ENCODE peak calls at places on chromosomes 7 and 10, in six cellular contexts. One of them, this sample, is unnamed.
A peak's percentile ranks its signal among the peaks of the same experiment; 100 is the strongest.

GRCh38 chr10:25125151-25125550 is 49.6 kb upstream of the GPR158 start:
- DNase-seq in endothelial cell of umbilical vein: no peak
- DNase-seq in SK-N-SH: peak; percentile 9
- DNase-seq in neural progenitor cell: peak; percentile 93
- DNase-seq in K562: no peak
- DNase-seq in hepatocyte: no peak
- DNase-seq in this sample: no peak

GRCh38 chr10:74121368-74121767 is 29.3 kb downstream of the AP3M1 start:
- DNase-seq in endothelial cell of umbilical vein: no peak
- DNase-seq in SK-N-SH: no peak
- DNase-seq in neural progenitor cell: no peak
- DNase-seq in K562: no peak
- DNase-seq in hepatocyte: no peak
- DNase-seq in this sample: no peak

GRCh38 chr10:69845574-69846251 is 44.0 kb downstream of the COL13A1 start:
- DNase-seq in endothelial cell of umbilical vein: peak; percentile 81
- DNase-seq in SK-N-SH: peak; percentile 76
- DNase-seq in neural progenitor cell: no peak
- DNase-seq in K562: no peak
- DNase-seq in hepatocyte: peak; percentile 63
- DNase-seq in this sample: no peak

GRCh38 chr7:155806096-155806871 is 6.0 kb downstream of the SHH start:
- DNase-seq in endothelial cell of umbilical vein: no peak
- DNase-seq in SK-N-SH: peak; percentile 67
- DNase-seq in neural progenitor cell: peak; percentile 61
- DNase-seq in K562: no peak
- DNase-seq in hepatocyte: no peak
- DNase-seq in this sample: peak; percentile 91

GRCh38 chr7:130937830-130938229 is 203.8 kb upstream of the KLF14 start:
- DNase-seq in endothelial cell of umbilical vein: no peak
- DNase-seq in SK-N-SH: no peak
- DNase-seq in neural progenitor cell: no peak
- DNase-seq in K562: no peak
- DNase-seq in hepatocyte: no peak
- DNase-seq in this sample: no peak

GRCh38 chr10:115624448-115624847 is 531.3 kb downstream of the ATRNL1 start:
- DNase-seq in endothelial cell of umbilical vein: no peak
- DNase-seq in SK-N-SH: no peak
- DNase-seq in neural progenitor cell: no peak
- DNase-seq in K562: no peak
- DNase-seq in hepatocyte: peak; percentile 5
- DNase-seq in this sample: no peak

GRCh38 chr10:70780370-70780760 is 4.8 kb downstream of the TBATA start:
- DNase-seq in endothelial cell of umbilical vein: no peak
- DNase-seq in SK-N-SH: peak; percentile 8
- DNase-seq in neural progenitor cell: no peak
- DNase-seq in K562: no peak
- DNase-seq in hepatocyte: no peak
- DNase-seq in this sample: peak; percentile 72

GRCh38 chr10:93150289-93150688 is 76.6 kb downstream of the CYP26A1 start:
- DNase-seq in endothelial cell of umbilical vein: no peak
- DNase-seq in SK-N-SH: no peak
- DNase-seq in neural progenitor cell: no peak
- DNase-seq in K562: no peak
- DNase-seq in hepatocyte: no peak
- DNase-seq in this sample: no peak

GRCh38 chr7:20033621-20034200 is 183.5 kb downstream of the MACC1 start:
- DNase-seq in endothelial cell of umbilical vein: no peak
- DNase-seq in SK-N-SH: no peak
- DNase-seq in neural progenitor cell: no peak
- DNase-seq in K562: no peak
- DNase-seq in hepatocyte: no peak
- DNase-seq in this sample: no peak

GRCh38 chr10:22505923-22506685 is 160.8 kb downstream of the SPAG6 start:
- DNase-seq in endothelial cell of umbilical vein: no peak
- DNase-seq in SK-N-SH: no peak
- DNase-seq in neural progenitor cell: no peak
- DNase-seq in K562: no peak
- DNase-seq in hepatocyte: peak; percentile 56
- DNase-seq in this sample: no peak

GRCh38 chr10:8171008-8171407 is 116.5 kb downstream of the GATA3 start:
- DNase-seq in endothelial cell of umbilical vein: no peak
- DNase-seq in SK-N-SH: no peak
- DNase-seq in neural progenitor cell: no peak
- DNase-seq in K562: no peak
- DNase-seq in hepatocyte: no peak
- DNase-seq in this sample: no peak

GRCh38 chr10:42992156-42992956 is 84.5 kb upstream of the RET start:
- DNase-seq in endothelial cell of umbilical vein: no peak
- DNase-seq in SK-N-SH: peak; percentile 23
- DNase-seq in neural progenitor cell: no peak
- DNase-seq in K562: no peak
- DNase-seq in hepatocyte: no peak
- DNase-seq in this sample: peak; percentile 80

GRCh38 chr7:4683043-4683883 is 1.2 kb downstream of the FOXK1 start:
- DNase-seq in endothelial cell of umbilical vein: no peak
- DNase-seq in SK-N-SH: peak; percentile 62
- DNase-seq in neural progenitor cell: no peak
- DNase-seq in K562: peak; percentile 70
- DNase-seq in hepatocyte: no peak
- DNase-seq in this sample: peak; percentile 76

GRCh38 chr10:72173635-72174296 is 42.0 kb upstream of the ANAPC16 start:
- DNase-seq in endothelial cell of umbilical vein: no peak
- DNase-seq in SK-N-SH: peak; percentile 37
- DNase-seq in neural progenitor cell: no peak
- DNase-seq in K562: no peak
- DNase-seq in hepatocyte: peak; percentile 6
- DNase-seq in this sample: no peak

GRCh38 chr10:131155903-131156285 is 155.6 kb downstream of the TCERG1L start:
- DNase-seq in endothelial cell of umbilical vein: no peak
- DNase-seq in SK-N-SH: no peak
- DNase-seq in neural progenitor cell: peak; percentile 39
- DNase-seq in K562: no peak
- DNase-seq in hepatocyte: no peak
- DNase-seq in this sample: no peak

GRCh38 chr10:73506491-73506890 is 10.7 kb upstream of the PPP3CB start:
- DNase-seq in endothelial cell of umbilical vein: no peak
- DNase-seq in SK-N-SH: no peak
- DNase-seq in neural progenitor cell: no peak
- DNase-seq in K562: no peak
- DNase-seq in hepatocyte: no peak
- DNase-seq in this sample: no peak

GRCh38 chr10:86664370-86665217 is 3.7 kb upstream of the LDB3 start:
- DNase-seq in endothelial cell of umbilical vein: no peak
- DNase-seq in SK-N-SH: peak; percentile 55
- DNase-seq in neural progenitor cell: no peak
- DNase-seq in K562: no peak
- DNase-seq in hepatocyte: no peak
- DNase-seq in this sample: peak; percentile 76
- H3K27ac ChIP-seq in endothelial cell of umbilical vein: no peak overlapping the region
- H3K27ac ChIP-seq in SK-N-SH: no peak overlapping the region
- H3K27ac ChIP-seq in neural progenitor cell: no peak overlapping the region
- H3K27ac ChIP-seq in K562: no peak overlapping the region
- H3K27ac ChIP-seq in hepatocyte: no peak overlapping the region
- H3K27ac ChIP-seq in this sample: no peak overlapping the region

GRCh38 chr7:1122832-1123501 is 35.1 kb downstream of the GPER1 start:
- DNase-seq in endothelial cell of umbilical vein: no peak
- DNase-seq in SK-N-SH: no peak
- DNase-seq in neural progenitor cell: no peak
- DNase-seq in K562: no peak
- DNase-seq in hepatocyte: no peak
- DNase-seq in this sample: peak; percentile 89

GRCh38 chr7:1124164-1124563 is 35.8 kb downstream of the ZFAND2A start:
- DNase-seq in endothelial cell of umbilical vein: no peak
- DNase-seq in SK-N-SH: no peak
- DNase-seq in neural progenitor cell: no peak
- DNase-seq in K562: no peak
- DNase-seq in hepatocyte: no peak
- DNase-seq in this sample: peak; percentile 93

GRCh38 chr7:1124816-1125602 is 35.0 kb downstream of the ZFAND2A start:
- DNase-seq in endothelial cell of umbilical vein: no peak
- DNase-seq in SK-N-SH: no peak
- DNase-seq in neural progenitor cell: no peak
- DNase-seq in K562: no peak
- DNase-seq in hepatocyte: no peak
- DNase-seq in this sample: peak; percentile 88

GRCh38 chr7:1121886-1122831 is 34.2 kb downstream of the GPER1 start:
- DNase-seq in endothelial cell of umbilical vein: no peak
- DNase-seq in SK-N-SH: no peak
- DNase-seq in neural progenitor cell: no peak
- DNase-seq in K562: no peak
- DNase-seq in hepatocyte: no peak
- DNase-seq in this sample: peak; percentile 62

GRCh38 chr7:1123721-1124120 is 35.8 kb downstream of the GPER1 start:
- DNase-seq in endothelial cell of umbilical vein: peak; percentile 94
- DNase-seq in SK-N-SH: peak; percentile 79
- DNase-seq in neural progenitor cell: peak; percentile 89
- DNase-seq in K562: no peak
- DNase-seq in hepatocyte: peak; percentile 80
- DNase-seq in this sample: peak; percentile 98
- H3K4me2 ChIP-seq in endothelial cell of umbilical vein: peak overlapping the region; percentile 18
- H3K4me2 ChIP-seq in SK-N-SH: no peak overlapping the region
- H3K4me2 ChIP-seq in neural progenitor cell: peak overlapping the region; percentile 25
- H3K4me2 ChIP-seq in K562: no peak overlapping the region
- H3K4me2 ChIP-seq in hepatocyte: peak overlapping the region; percentile 50
- H3K4me2 ChIP-seq in this sample: peak overlapping the region; percentile 63

DNA sequence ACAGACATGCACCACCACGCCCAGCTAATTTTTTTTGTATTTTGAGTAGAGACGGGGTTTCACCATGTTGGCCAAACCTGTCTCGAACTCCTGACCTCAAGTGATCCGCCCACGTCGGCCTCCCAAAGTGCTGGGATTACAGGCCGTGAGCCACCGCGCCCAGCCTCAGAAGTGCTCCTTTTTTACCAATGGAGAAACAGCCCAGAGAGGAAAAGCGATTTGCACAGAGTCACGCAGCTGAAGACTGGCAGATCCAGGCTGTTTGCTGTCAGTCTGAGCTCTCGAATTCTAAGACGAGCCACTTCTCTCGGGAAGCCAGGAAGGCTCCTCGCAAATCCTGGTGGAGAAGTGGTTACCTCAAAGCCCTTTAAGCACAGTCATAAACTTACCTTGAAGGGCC is 57.4 kb upstream of the SDK1 start:
- DNase-seq in endothelial cell of umbilical vein: no peak
- DNase-seq in SK-N-SH: no peak
- DNase-seq in neural progenitor cell: no peak
- DNase-seq in K562: no peak
- DNase-seq in hepatocyte: no peak
- DNase-seq in this sample: no peak
- H3K4me3 ChIP-seq in endothelial cell of umbilical vein: no peak overlapping the region
- H3K4me3 ChIP-seq in SK-N-SH: no peak overlapping the region
- H3K4me3 ChIP-seq in neural progenitor cell: no peak overlapping the region
- H3K4me3 ChIP-seq in K562: no peak overlapping the region
- H3K4me3 ChIP-seq in hepatocyte: no peak overlapping the region
- H3K4me3 ChIP-seq in this sample: no peak overlapping the region

GRCh38 chr10:59064759-59065498 is 111.5 kb upstream of the PHYHIPL start:
- DNase-seq in endothelial cell of umbilical vein: no peak
- DNase-seq in SK-N-SH: no peak
- DNase-seq in neural progenitor cell: peak; percentile 10
- DNase-seq in K562: no peak
- DNase-seq in hepatocyte: no peak
- DNase-seq in this sample: no peak

GRCh38 chr10:59072038-59072437 is 104.4 kb upstream of the PHYHIPL start:
- DNase-seq in endothelial cell of umbilical vein: no peak
- DNase-seq in SK-N-SH: no peak
- DNase-seq in neural progenitor cell: no peak
- DNase-seq in K562: no peak
- DNase-seq in hepatocyte: no peak
- DNase-seq in this sample: no peak

GRCh38 chr10:59073456-59074053 is 102.9 kb upstream of the PHYHIPL start:
- DNase-seq in endothelial cell of umbilical vein: no peak
- DNase-seq in SK-N-SH: no peak
- DNase-seq in neural progenitor cell: no peak
- DNase-seq in K562: no peak
- DNase-seq in hepatocyte: peak; percentile 29
- DNase-seq in this sample: no peak

GRCh38 chr10:59064116-59064707 is 112.2 kb upstream of the PHYHIPL start:
- DNase-seq in endothelial cell of umbilical vein: no peak
- DNase-seq in SK-N-SH: no peak
- DNase-seq in neural progenitor cell: no peak
- DNase-seq in K562: no peak
- DNase-seq in hepatocyte: no peak
- DNase-seq in this sample: no peak

GRCh38 chr10:59068581-59069191 is 107.8 kb upstream of the PHYHIPL start:
- DNase-seq in endothelial cell of umbilical vein: no peak
- DNase-seq in SK-N-SH: no peak
- DNase-seq in neural progenitor cell: no peak
- DNase-seq in K562: no peak
- DNase-seq in hepatocyte: no peak
- DNase-seq in this sample: no peak
- H3K27ac ChIP-seq in endothelial cell of umbilical vein: no peak overlapping the region
- H3K27ac ChIP-seq in SK-N-SH: no peak overlapping the region
- H3K27ac ChIP-seq in neural progenitor cell: no peak overlapping the region
- H3K27ac ChIP-seq in K562: no peak overlapping the region
- H3K27ac ChIP-seq in hepatocyte: no peak overlapping the region
- H3K27ac ChIP-seq in this sample: no peak overlapping the region

DNA sequence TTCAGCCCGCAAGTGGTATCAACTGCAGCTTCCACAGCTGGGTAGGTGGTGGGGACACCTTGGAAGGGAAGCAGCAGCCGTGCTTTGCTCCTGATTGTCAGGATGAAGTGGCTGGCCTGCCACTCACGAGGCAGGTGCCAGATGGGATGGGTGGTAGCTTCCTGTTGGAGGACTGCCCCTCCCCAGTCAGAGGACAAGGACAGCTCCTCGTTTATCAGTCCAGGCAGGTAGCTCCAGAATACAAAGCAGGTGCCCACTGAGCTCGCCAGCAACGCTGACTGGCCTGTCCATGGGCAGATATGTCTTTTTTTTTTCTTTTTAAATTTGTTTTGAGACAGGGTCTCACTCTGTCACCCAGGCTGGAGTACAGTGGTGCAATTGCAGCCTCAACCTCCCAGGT is 431.3 kb downstream of the GALNT17 start:
- DNase-seq in endothelial cell of umbilical vein: no peak
- DNase-seq in SK-N-SH: no peak
- DNase-seq in neural progenitor cell: no peak
- DNase-seq in K562: no peak
- DNase-seq in hepatocyte: no peak
- DNase-seq in this sample: no peak
- H3K4me2 ChIP-seq in endothelial cell of umbilical vein: no peak overlapping the region
- H3K4me2 ChIP-seq in SK-N-SH: no peak overlapping the region
- H3K4me2 ChIP-seq in neural progenitor cell: no peak overlapping the region
- H3K4me2 ChIP-seq in K562: no peak overlapping the region
- H3K4me2 ChIP-seq in hepatocyte: no peak overlapping the region
- H3K4me2 ChIP-seq in this sample: no peak overlapping the region

DNA sequence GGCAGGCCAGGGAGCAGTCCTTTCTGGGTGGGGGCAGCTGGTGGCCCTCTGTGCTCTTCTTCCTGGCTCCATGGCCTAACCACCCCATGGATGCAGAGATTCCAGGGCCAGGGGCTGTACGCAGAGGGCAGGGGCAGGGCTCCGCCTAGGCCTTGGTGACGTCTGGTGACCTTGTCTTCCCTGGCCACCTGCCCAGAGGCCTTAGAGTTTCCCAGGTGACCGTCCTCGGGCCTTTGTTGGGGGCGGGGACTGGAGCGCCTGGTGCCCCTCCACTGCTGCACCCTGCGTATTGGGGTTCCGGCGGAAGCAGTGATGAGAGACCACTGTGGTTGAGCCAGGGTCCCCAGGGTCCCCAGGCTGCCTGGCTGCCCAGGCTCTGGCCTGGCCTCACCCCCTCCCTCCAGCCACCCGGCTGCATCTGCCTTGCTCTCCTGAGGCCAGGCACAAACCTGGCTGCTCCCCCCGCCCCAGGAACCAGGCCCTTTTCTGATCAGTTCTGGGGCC is 10.3 kb downstream of the PWWP2B start:
- DNase-seq in endothelial cell of umbilical vein: no peak
- DNase-seq in SK-N-SH: peak; percentile 53
- DNase-seq in neural progenitor cell: no peak
- DNase-seq in K562: no peak
- DNase-seq in hepatocyte: peak; percentile 68
- DNase-seq in this sample: no peak
- H3K4me3 ChIP-seq in endothelial cell of umbilical vein: no peak overlapping the region
- H3K4me3 ChIP-seq in SK-N-SH: no peak overlapping the region
- H3K4me3 ChIP-seq in neural progenitor cell: no peak overlapping the region
- H3K4me3 ChIP-seq in K562: no peak overlapping the region
- H3K4me3 ChIP-seq in hepatocyte: no peak overlapping the region
- H3K4me3 ChIP-seq in this sample: no peak overlapping the region

This sample was measured in osteoblast.